ENCODE peak calls at places on chromosome 13, in seven cellular contexts. Z is stomach, T is body of pancreas, H is breast epithelium, P is Peyer's patch, O is A549, U is H54. N is an unnamed sample.

GRCh38 chr13:107124129-107124718 is 556.3 kb upstream of the ARGLU1 start:
- DNase-seq in H (no peak), U (no peak), T (no peak), P (no peak), Z (no peak), O (peak; percentile 0), N (no peak)

GRCh38 chr13:66349945-66350344 is 880.2 kb downstream of the PCDH9 start:
- DNase-seq in P (no peak), Z (no peak), O (no peak), U (no peak), H (no peak), T (no peak), N (no peak)

GRCh38 chr13:113643593-113643992 is 14.4 kb downstream of the ATP4B start:
- DNase-seq in U (no peak), H (no peak), O (no peak), T (no peak), Z (no peak), P (no peak), N (no peak)

GRCh38 chr13:113106666-113107065 is 1.1 kb downstream of the F7 start:
- DNase-seq in P (no peak), T (no peak), U (no peak), O (no peak), Z (no peak), H (no peak), N (no peak)

GRCh38 chr13:66138172-66138811 is 1091.8 kb downstream of the PCDH9 start:
- DNase-seq in U (no peak), P (no peak), T (no peak), Z (no peak), H (no peak), O (no peak), N (no peak)

GRCh38 chr13:23235994-23236393 is 55.2 kb downstream of the SGCG start:
- DNase-seq in H (no peak), U (no peak), T (no peak), P (no peak), Z (no peak), O (no peak), N (no peak)

GRCh38 chr13:37488682-37489081 is 109.9 kb downstream of the POSTN start:
- DNase-seq in P (no peak), U (no peak), Z (no peak), O (no peak), H (no peak), T (no peak), N (no peak)

GRCh38 chr13:44346534-44346933 is 27.1 kb upstream of the SERP2 start:
- DNase-seq in O (no peak), Z (no peak), U (no peak), T (no peak), P (no peak), H (no peak), N (no peak)

GRCh38 chr13:112956516-112957294 is 12.3 kb upstream of the MCF2L start:
- DNase-seq in U (no peak), O (no peak), T (no peak), P (no peak), H (no peak), Z (no peak), N (peak; percentile 36)

GRCh38 chr13:73938375-73939070 is 195.7 kb downstream of the KLF12 start:
- DNase-seq in T (no peak), P (no peak), Z (no peak), U (peak; percentile 37), O (peak; percentile 52), H (no peak), N (no peak)

GRCh38 chr13:99528547-99528946 is 27.3 kb downstream of the TM9SF2 start:
- DNase-seq in U (no peak), P (no peak), T (no peak), O (peak; percentile 19), H (no peak), Z (no peak), N (no peak)

GRCh38 chr13:26601669-26602068 is 44.2 kb downstream of the WASF3 start:
- DNase-seq in Z (no peak), T (no peak), H (no peak), P (no peak), O (no peak), U (no peak), N (no peak)

GRCh38 chr13:100541882-100542545 is 46.6 kb downstream of the GGACT start:
- DNase-seq in Z (no peak), T (no peak), O (no peak), U (no peak), P (no peak), H (no peak), N (no peak)

GRCh38 chr13:30864352-30865130 is 41.5 kb upstream of the MEDAG start:
- DNase-seq in P (no peak), O (no peak), Z (no peak), H (no peak), U (no peak), T (no peak), N (no peak)

GRCh38 chr13:109833940-109834339 is 47.6 kb upstream of the IRS2 start:
- DNase-seq in P (no peak), U (no peak), O (no peak), Z (no peak), T (no peak), H (no peak), N (no peak)

GRCh38 chr13:109833071-109833470 is 46.7 kb upstream of the IRS2 start:
- DNase-seq in P (no peak), T (no peak), O (no peak), U (no peak), H (no peak), Z (no peak), N (no peak)

GRCh38 chr13:109840201-109840892 is 54.0 kb upstream of the IRS2 start:
- DNase-seq in T (no peak), H (no peak), O (no peak), U (peak; percentile 75), Z (no peak), P (no peak), N (no peak)

GRCh38 chr13:109835321-109835720 is 48.9 kb upstream of the IRS2 start:
- DNase-seq in H (no peak), O (no peak), Z (no peak), T (no peak), U (no peak), P (no peak), N (no peak)

DNA sequence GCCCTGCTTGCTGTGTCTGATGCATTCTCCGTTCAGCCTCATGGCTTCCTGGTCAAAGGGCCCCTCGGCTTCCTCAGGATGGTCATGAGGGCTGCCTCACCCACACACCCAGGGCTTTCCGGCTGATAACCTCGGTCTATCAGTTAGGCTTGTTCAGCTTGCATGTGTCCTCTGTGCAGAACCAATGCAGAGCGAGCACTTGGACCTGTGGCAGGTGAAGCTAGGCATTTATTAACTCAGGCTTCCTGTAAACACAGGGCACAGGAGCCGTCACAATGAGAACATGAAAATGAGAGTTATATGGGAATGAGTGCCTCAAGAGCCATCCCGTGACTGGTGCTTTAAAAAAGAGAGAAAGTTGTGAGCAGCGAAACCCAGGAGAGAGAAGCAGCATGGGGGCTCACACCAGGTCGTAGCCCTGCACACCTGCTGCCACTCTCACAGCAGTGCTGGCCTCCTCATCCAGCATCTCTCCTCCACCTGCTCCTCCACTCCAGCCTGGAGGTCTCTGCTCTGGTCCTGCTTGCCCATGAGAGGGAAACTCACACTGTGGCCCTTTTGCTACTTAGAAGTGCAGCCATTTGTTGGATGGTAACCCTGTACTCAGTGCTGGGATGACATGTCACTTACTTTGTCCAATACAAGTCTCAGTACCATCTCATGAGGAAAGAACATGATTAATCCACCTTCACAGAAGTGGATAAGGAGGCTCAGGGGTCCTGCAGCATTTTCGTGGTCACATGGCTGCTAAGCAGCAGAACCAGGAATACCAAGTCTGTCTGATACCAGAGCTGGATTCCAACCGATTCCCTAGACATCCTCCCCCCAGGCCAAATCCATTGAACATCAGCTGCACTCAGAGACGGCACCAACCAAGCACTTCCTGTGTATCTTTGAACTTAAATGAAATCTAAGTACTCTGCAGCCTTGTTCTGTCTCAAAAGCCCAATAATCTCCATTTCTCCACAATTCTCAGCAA is 50.5 kb upstream of the IRS2 start:
- DNase-seq in Z (peak; percentile 56), U (no peak), T (peak; percentile 33), P (no peak), O (no peak), H (no peak), N (no peak)
- TF ChIP-seq POLR2A in Z (no peak), U (no peak), T (no peak), P (no peak), O (no peak), H (no peak), N (no peak)

GRCh38 chr13:110126391-110126961 is 180.5 kb downstream of the COL4A1 start:
- DNase-seq in T (no peak), P (no peak), H (no peak), O (peak; percentile 76), U (peak; percentile 84), Z (no peak), N (no peak)
- TF ChIP-seq POLR2A in T (no peak), P (no peak), H (no peak), O (no peak), U (no peak), Z (no peak), N (no peak)

GRCh38 chr13:91348906-91349435 is 1.5 kb downstream of the MIR17HG start:
- DNase-seq in U (peak; percentile 80), T (peak; percentile 93), O (peak; percentile 84), H (peak; percentile 90), P (peak; percentile 95), Z (peak; percentile 95), N (peak; percentile 95)

GRCh38 chr13:91347996-91348905 is 764 bp downstream of the MIR17HG start:
- DNase-seq in H (peak; percentile 53), P (peak; percentile 68), Z (peak; percentile 53), O (peak; percentile 18), T (peak; percentile 45), U (peak; percentile 66), N (no peak)

GRCh38 chr13:91351123-91351522 is 3.6 kb downstream of the MIR17HG start:
- DNase-seq in U (no peak), P (no peak), H (no peak), Z (no peak), T (no peak), O (no peak), N (no peak)

GRCh38 chr13:91351980-91352379 is 4.5 kb downstream of the MIR17HG start:
- DNase-seq in T (no peak), U (no peak), O (no peak), P (no peak), Z (no peak), H (no peak), N (no peak)

GRCh38 chr13:91349992-91350911 is 2.8 kb downstream of the MIR17HG start:
- DNase-seq in O (no peak), T (no peak), U (no peak), P (no peak), Z (no peak), H (no peak), N (no peak)
- TF ChIP-seq POLR2A in O (no peak), T (no peak), U (no peak), P (no peak), Z (no peak), H (no peak), N (no peak)

GRCh38 chr13:46378411-46378810 is 8.6 kb downstream of the RUBCNL start:
- DNase-seq in Z (no peak), U (no peak), P (no peak), T (no peak), H (no peak), O (no peak), N (no peak)

GRCh38 chr13:46374710-46375109 is 12.3 kb downstream of the RUBCNL start:
- DNase-seq in U (no peak), Z (no peak), T (no peak), O (no peak), P (no peak), H (no peak), N (no peak)

GRCh38 chr13:46380242-46380641 is 6.8 kb downstream of the RUBCNL start:
- DNase-seq in T (no peak), O (no peak), U (no peak), H (no peak), P (no peak), Z (no peak), N (no peak)

GRCh38 chr13:46373623-46374022 is 13.4 kb downstream of the RUBCNL start:
- DNase-seq in O (no peak), P (no peak), Z (no peak), U (no peak), H (no peak), T (no peak), N (no peak)

GRCh38 chr13:46377554-46377953 is 9.5 kb downstream of the RUBCNL start:
- DNase-seq in P (peak; percentile 41), T (no peak), O (no peak), Z (no peak), H (no peak), U (no peak), N (no peak)
- TF ChIP-seq POLR2A in P (no peak), T (no peak), O (no peak), Z (no peak), H (no peak), U (no peak), N (no peak)

N was measured in suprapubic skin.